ENCODE peak calls at places on chromosome 11, in nine cellular contexts. A is endothelial cell; O is effector memory CD4-positive, alpha-beta T cell; F is Caco-2; N is cardiac fibroblast; L is activated T-cell treated with anti-CD3 and anti-CD28 coated beads, Interleukin-2, amount 50 U/mL, for 1 hour; K is H4; Z is occipital lobe; P is NCI-H524 treated with DMSO at 0.1 percent for 48 hours. W is an unnamed sample.

GRCh38 chr11:68976095-68976494 is 4.7 kb downstream of the MRGPRD start:
- DNase-seq in A (no peak), F (no peak), L (no peak), N (no peak), K (no peak), Z (no peak), O (no peak), P (no peak), W (no peak)

GRCh38 chr11:10659339-10660216 is 34.0 kb downstream of the IRAG1 start:
- DNase-seq in P (no peak), O (no peak), L (no peak), A (no peak), F (peak), N (peak), K (peak), Z (peak), W (no peak)

GRCh38 chr11:70456921-70457532 is 58.7 kb downstream of the CTTN start:
- DNase-seq in A (no peak), L (no peak), Z (no peak), O (no peak), P (no peak), F (no peak), K (no peak), N (peak), W (no peak)

GRCh38 chr11:1699771-1700170 is 2.8 kb downstream of the KRTAP5-6 start:
- DNase-seq in N (no peak), A (no peak), P (no peak), K (no peak), Z (no peak), O (no peak), L (no peak), F (no peak), W (no peak)

GRCh38 chr11:61895046-61895717 is 3.8 kb upstream of the FADS3 start:
- DNase-seq in P (peak), A (no peak), O (no peak), N (no peak), Z (no peak), K (no peak), L (no peak), F (no peak), W (no peak)

GRCh38 chr11:99325807-99326206 is 305.1 kb downstream of the CNTN5 start:
- DNase-seq in A (no peak), O (no peak), P (no peak), F (no peak), K (peak), Z (no peak), N (peak), L (no peak), W (no peak)

GRCh38 chr11:19160839-19161238 is 40.9 kb downstream of the CSRP3 start:
- DNase-seq in P (no peak), O (no peak), A (no peak), Z (no peak), K (no peak), F (no peak), L (no peak), N (peak), W (no peak)

GRCh38 chr11:46597609-46598219 is 3.9 kb upstream of the AMBRA1 start:
- DNase-seq in N (peak), F (no peak), Z (no peak), P (no peak), A (no peak), K (peak), O (no peak), L (no peak), W (no peak)

GRCh38 chr11:118142081-118142480 is 10.5 kb downstream of the SCN4B start:
- DNase-seq in K (no peak), N (peak), A (no peak), O (no peak), P (no peak), L (no peak), F (no peak), Z (no peak), W (no peak)